ENCODE peak calls at places on chromosomes 12 and 14, in seven cellular contexts. U, P, N, V, Y, C and T are unnamed samples.
A peak's percentile ranks its signal among the peaks of the same experiment; 100 is the strongest.

GRCh38 chr14:95242870-95243269 is 76.8 kb downstream of the CLMN start:
- DNase-seq in V (no peak), Y (no peak), C (no peak), N (no peak), U (no peak), P (no peak), T (no peak)

GRCh38 chr12:77888611-77889010 is 57.9 kb downstream of the NAV3 start:
- DNase-seq in N (no peak), Y (no peak), V (no peak), P (no peak), C (no peak), U (no peak), T (no peak)

GRCh38 chr14:85764809-85765208 is 234.9 kb downstream of the FLRT2 start:
- DNase-seq in N (no peak), C (no peak), Y (no peak), V (peak; percentile 4), U (no peak), P (no peak), T (no peak)

GRCh38 chr12:54037360-54038259 is 4.8 kb downstream of the HOXC5 start:
- DNase-seq in Y (no peak), V (no peak), N (no peak), P (peak; percentile 18), U (no peak), C (no peak), T (no peak)

GRCh38 chr12:120534703-120535655 is 823 bp downstream of the RNF10 start:
- DNase-seq in Y (peak; percentile 66), V (peak; percentile 59), C (peak; percentile 76), N (no peak), P (peak; percentile 31), U (no peak), T (peak; percentile 51)

GRCh38 chr14:100203962-100204834 is 34.7 kb upstream of the YY1 start:
- DNase-seq in V (peak; percentile 63), C (no peak), Y (no peak), U (no peak), P (no peak), N (no peak), T (no peak)

GRCh38 chr14:97788364-97788763 is 991.2 kb downstream of the VRK1 start:
- DNase-seq in Y (no peak), N (no peak), P (no peak), C (no peak), U (no peak), V (no peak), T (no peak)

GRCh38 chr14:37417833-37418232 is 177.2 kb downstream of the FOXA1 start:
- DNase-seq in V (no peak), Y (no peak), N (no peak), P (no peak), C (no peak), U (no peak), T (no peak)

GRCh38 chr14:57060276-57060956 is 208.3 kb downstream of the EXOC5 start:
- DNase-seq in V (peak; percentile 37), C (no peak), P (no peak), N (no peak), U (no peak), Y (peak; percentile 29), T (no peak)

GRCh38 chr14:39034481-39035296 is 68.3 kb downstream of the SEC23A start:
- DNase-seq in U (no peak), N (no peak), P (no peak), V (peak; percentile 49), Y (no peak), C (no peak), T (no peak)

GRCh38 chr12:29725587-29726320 is 58.0 kb downstream of the TMTC1 start:
- DNase-seq in Y (no peak), N (no peak), U (peak; percentile 78), V (no peak), C (no peak), P (peak; percentile 51), T (no peak)

DNA sequence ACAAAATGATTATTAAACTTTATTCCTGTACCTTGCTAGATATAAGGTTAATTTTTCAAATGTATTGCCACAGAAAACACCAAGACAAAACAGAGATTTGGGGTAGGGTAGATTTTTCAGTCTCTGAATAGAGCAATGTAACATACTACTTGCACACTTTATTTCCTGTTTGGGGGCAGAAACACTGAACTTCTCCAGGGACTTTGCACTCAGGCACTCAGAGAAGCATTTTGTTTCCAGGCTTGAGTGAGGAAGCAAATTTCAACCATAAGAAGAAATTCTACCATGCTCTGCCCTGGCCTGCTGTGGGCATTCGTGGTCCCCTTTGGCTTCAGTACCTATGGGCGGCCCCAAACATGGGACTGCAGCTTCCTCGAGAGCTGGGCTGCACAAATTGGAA is 399.2 kb downstream of the DAD1 start:
- DNase-seq in Y (no peak), N (no peak), U (no peak), V (no peak), P (no peak), C (no peak), T (no peak)
- TF ChIP-seq POLR2A in Y (no peak), N (no peak), U (no peak), V (no peak), P (no peak), C (no peak), T (no peak)

GRCh38 chr12:99810718-99811593 is 163.4 kb downstream of the GARIN6 start:
- DNase-seq in C (no peak), Y (no peak), N (no peak), P (no peak), U (no peak), V (peak; percentile 6), T (no peak)
- TF ChIP-seq CTCF in C (no peak), Y (peak; percentile 23), N (peak; percentile 56), P (no peak), U (peak; percentile 38), V (no peak), T (peak; percentile 47)

DNA sequence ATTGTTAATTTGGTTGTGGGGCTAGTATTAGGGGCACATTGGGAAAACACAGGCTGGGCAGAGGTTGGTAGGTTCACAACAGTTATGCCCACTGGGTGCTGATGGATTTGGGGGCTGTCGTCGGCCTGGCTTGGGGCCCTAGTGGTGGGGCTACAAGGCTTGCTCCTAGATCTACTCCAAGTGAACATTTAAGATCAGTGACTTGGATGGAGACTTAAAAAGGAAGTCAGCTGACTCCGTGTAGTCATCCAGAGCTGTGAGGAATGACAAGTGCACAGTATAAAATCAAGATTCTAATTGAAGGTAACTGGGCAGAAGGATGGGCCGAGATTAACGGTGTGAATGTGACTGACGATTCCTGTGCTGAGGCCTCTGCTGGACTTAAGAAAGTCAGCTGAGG is 12.8 kb upstream of the NR4A1 start:
- DNase-seq in Y (no peak), N (no peak), P (peak; percentile 36), C (no peak), U (no peak), V (no peak), T (no peak)
- H3K4me3 ChIP-seq in Y (no peak overlapping the region), N (peak overlapping the region; percentile 80), P (peak overlapping the region; percentile 73), C (peak overlapping the region; percentile 79), U (peak overlapping the region; percentile 95), V (no peak overlapping the region), T (no peak overlapping the region)

GRCh38 chr12:38838211-38838850 is 67.1 kb downstream of the CPNE8 start:
- DNase-seq in P (no peak), N (no peak), C (no peak), Y (no peak), U (no peak), V (no peak), T (no peak)
- TF ChIP-seq POLR2A in P (no peak), N (no peak), C (no peak), Y (no peak), U (no peak), V (no peak), T (no peak)

GRCh38 chr14:54330876-54331275 is 65.9 kb upstream of the CDKN3 start:
- DNase-seq in U (no peak), V (no peak), P (no peak), C (no peak), Y (no peak), N (no peak), T (no peak)

GRCh38 chr14:54331516-54331915 is 65.3 kb upstream of the CDKN3 start:
- DNase-seq in N (no peak), C (no peak), U (no peak), P (no peak), V (no peak), Y (no peak), T (no peak)

GRCh38 chr14:54325766-54326165 is 71.0 kb upstream of the CDKN3 start:
- DNase-seq in N (no peak), C (no peak), P (no peak), Y (no peak), V (no peak), U (no peak), T (no peak)

GRCh38 chr14:54332490-54332889 is 64.3 kb upstream of the CDKN3 start:
- DNase-seq in P (no peak), U (no peak), Y (no peak), N (no peak), C (no peak), V (no peak), T (no peak)

DNA sequence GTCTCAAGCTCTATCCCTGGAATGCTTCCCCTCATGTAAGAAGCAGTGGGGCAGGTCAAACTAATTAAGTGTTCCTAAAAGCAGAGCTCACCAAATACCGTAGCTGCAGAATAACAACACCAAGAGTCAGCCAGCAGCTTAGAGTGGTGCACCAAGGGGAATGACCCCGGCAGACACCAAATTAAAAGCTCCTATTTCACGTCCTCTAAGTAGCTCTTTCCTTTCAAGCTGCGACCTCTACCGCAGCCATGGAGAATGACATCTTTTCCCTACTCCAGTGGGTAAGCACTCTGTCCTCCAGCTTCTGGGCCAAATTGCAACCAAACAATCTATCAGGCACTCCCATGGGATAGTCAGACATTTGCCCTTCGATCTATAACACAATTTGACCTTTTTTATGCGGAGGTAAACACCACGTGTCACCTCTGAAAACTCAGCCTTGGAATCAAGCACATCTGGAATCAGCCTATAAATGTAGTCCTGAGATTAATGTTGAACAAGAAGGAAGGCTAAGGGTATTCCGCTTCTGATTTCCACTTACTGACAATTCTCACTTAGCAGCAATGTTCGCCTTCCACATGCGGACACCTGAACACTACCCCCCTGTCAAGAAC is 67.6 kb upstream of the CDKN3 start:
- DNase-seq in P (peak; percentile 30), U (no peak), N (no peak), Y (peak; percentile 26), V (peak; percentile 46), C (no peak), T (no peak)
- TF ChIP-seq CTCF in P (peak; percentile 28), U (peak; percentile 46), N (peak; percentile 60), Y (peak; percentile 58), V (peak; percentile 26), C (peak; percentile 69), T (peak; percentile 54)

GRCh38 chr12:133061954-133062353 is 18.8 kb upstream of the ZNF140 start:
- DNase-seq in N (no peak), P (no peak), Y (no peak), V (no peak), C (no peak), U (no peak), T (no peak)

GRCh38 chr12:133058203-133059125 is 21.2 kb downstream of the ZNF84 start:
- DNase-seq in C (no peak), U (no peak), N (no peak), Y (no peak), P (no peak), V (no peak), T (no peak)

DNA sequence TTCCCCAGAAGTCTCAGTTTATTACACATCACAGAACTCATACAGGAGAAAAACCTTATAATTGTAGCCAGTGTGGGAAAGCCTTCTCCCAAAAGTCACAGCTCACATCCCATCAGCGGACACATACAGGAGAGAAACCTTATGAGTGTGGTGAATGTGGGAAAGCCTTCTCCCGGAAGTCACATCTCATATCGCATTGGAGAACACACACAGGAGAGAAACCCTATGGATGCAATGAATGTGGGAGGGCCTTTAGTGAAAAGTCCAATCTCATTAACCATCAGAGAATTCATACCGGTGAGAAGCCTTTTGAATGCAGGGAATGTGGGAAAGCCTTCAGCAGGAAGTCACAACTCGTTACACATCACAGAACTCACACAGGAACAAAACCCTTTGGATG is 20.1 kb downstream of the ZNF84 start:
- DNase-seq in C (no peak), V (no peak), N (no peak), U (no peak), Y (no peak), P (no peak), T (no peak)
- H3K4me3 ChIP-seq in C (no peak overlapping the region), V (no peak overlapping the region), N (no peak overlapping the region), U (no peak overlapping the region), Y (no peak overlapping the region), P (no peak overlapping the region), T (no peak overlapping the region)